ENCODE peak calls at places on chromosomes 3 and 15, in nine cellular contexts. J is kidney epithelial cell, H is adipocyte, E is colonic mucosa, I is transverse colon, A is suprapubic skin, B is adrenal gland, X is tibial nerve, V is tibial artery. F is an unnamed sample.

GRCh38 chr3:81789686-81790085 is 28.2 kb upstream of the GBE1 start:
- DNase-seq in J (no peak), H (no peak), E (no peak), I (no peak), A (no peak), B (no peak), X (no peak), V (no peak), F (no peak)

GRCh38 chr15:59216911-59217310 is 10.3 kb downstream of the LDHAL6B start:
- DNase-seq in J (no peak), H (no peak), E (no peak), I (no peak), A (no peak), B (no peak), X (no peak), V (no peak), F (no peak)

GRCh38 chr15:80251505-80252280 is at the start of gene CTXND1:
- DNase-seq in J (no peak), H (peak; percentile 34), E (no peak), I (no peak), A (no peak), B (peak; percentile 30), X (no peak), V (no peak), F (peak; percentile 15)

GRCh38 chr3:46593274-46593862 is 19.0 kb upstream of the FAM240A start:
- DNase-seq in J (no peak), H (no peak), E (no peak), I (no peak), A (no peak), B (no peak), X (no peak), V (no peak), F (no peak)

GRCh38 chr3:195595778-195596531 is 12.2 kb upstream of the APOD start:
- DNase-seq in J (no peak), H (no peak), E (no peak), I (no peak), A (no peak), B (no peak), X (no peak), V (peak; percentile 23), F (no peak)

GRCh38 chr15:90840954-90841353 is 27.4 kb upstream of the FURIN start:
- DNase-seq in J (no peak), H (no peak), E (no peak), I (no peak), A (no peak), B (no peak), X (no peak), V (no peak), F (no peak)

GRCh38 chr15:62059108-62059817 is 984 bp downstream of the VPS13C start:
- DNase-seq in J (no peak), H (peak; percentile 36), E (no peak), I (no peak), A (no peak), B (no peak), X (no peak), V (no peak), F (no peak)

GRCh38 chr3:196643201-196643749 is 3.8 kb downstream of the NRROS start:
- DNase-seq in J (no peak), H (no peak), E (no peak), I (peak; percentile 76), A (no peak), B (peak; percentile 39), X (no peak), V (no peak), F (no peak)

GRCh38 chr3:40298075-40298474 is 11.4 kb upstream of the EIF1B start:
- DNase-seq in J (no peak), H (no peak), E (no peak), I (no peak), A (no peak), B (no peak), X (no peak), V (no peak), F (no peak)

GRCh38 chr3:148178508-148178907 is 519.2 kb upstream of the AGTR1 start:
- DNase-seq in J (peak; percentile 1), H (no peak), E (no peak), I (no peak), A (no peak), B (no peak), X (no peak), V (no peak), F (no peak)

GRCh38 chr3:55626284-55626675 is 139.2 kb upstream of the WNT5A start:
- DNase-seq in J (no peak), H (peak; percentile 48), E (no peak), I (no peak), A (no peak), B (no peak), X (no peak), V (no peak), F (no peak)

GRCh38 chr3:42702066-42702951 is at the start of gene HHATL:
- DNase-seq in J (no peak), H (no peak), E (no peak), I (no peak), A (peak; percentile 62), B (no peak), X (no peak), V (peak; percentile 64), F (no peak)

GRCh38 chr3:134084230-134084950 is 54.7 kb upstream of the SLCO2A1 start:
- DNase-seq in J (no peak), H (no peak), E (no peak), I (no peak), A (no peak), B (no peak), X (no peak), V (no peak), F (no peak)

GRCh38 chr3:112847692-112848091 is 1.0 kb upstream of the CD200R1L start:
- DNase-seq in J (no peak), H (no peak), E (no peak), I (peak; percentile 26), A (no peak), B (no peak), X (no peak), V (no peak), F (no peak)

GRCh38 chr3:124037332-124037731 is 45.4 kb upstream of the ROPN1 start:
- DNase-seq in J (no peak), H (no peak), E (no peak), I (no peak), A (no peak), B (no peak), X (no peak), V (no peak), F (no peak)

GRCh38 chr15:89150762-89151305 is 62.6 kb downstream of the ABHD2 start:
- DNase-seq in J (no peak), H (no peak), E (no peak), I (no peak), A (no peak), B (no peak), X (no peak), V (no peak), F (no peak)

GRCh38 chr15:98433856-98434255 is 214.5 kb upstream of the IGF1R start:
- DNase-seq in J (no peak), H (no peak), E (no peak), I (no peak), A (no peak), B (no peak), X (no peak), V (no peak), F (peak; percentile 25)

GRCh38 chr15:98433302-98433701 is 215.0 kb upstream of the IGF1R start:
- DNase-seq in J (no peak), H (no peak), E (no peak), I (no peak), A (no peak), B (no peak), X (no peak), V (no peak), F (peak; percentile 73)

GRCh38 chr15:98425173-98425572 is 223.2 kb upstream of the IGF1R start:
- DNase-seq in J (no peak), H (no peak), E (no peak), I (no peak), A (no peak), B (no peak), X (no peak), V (no peak), F (no peak)

GRCh38 chr15:98428253-98428989 is 219.9 kb upstream of the IGF1R start:
- DNase-seq in J (peak; percentile 34), H (peak; percentile 88), E (peak; percentile 73), I (peak; percentile 68), A (no peak), B (peak; percentile 70), X (peak; percentile 81), V (peak; percentile 86), F (peak; percentile 73)

GRCh38 chr15:98431171-98431570 is 217.2 kb upstream of the IGF1R start:
- DNase-seq in J (no peak), H (no peak), E (no peak), I (no peak), A (no peak), B (no peak), X (no peak), V (no peak), F (no peak)
- H3K27me3 ChIP-seq in J (peaks cover 8% of the 10 kb centered on the region), H (peaks cover 44% of the 10 kb centered on the region), E (peaks cover 5% of the 10 kb centered on the region), I (peaks cover 11% of the 10 kb centered on the region), A (peaks cover 33% of the 10 kb centered on the region), B (peaks cover 5% of the 10 kb centered on the region), X (peaks cover 24% of the 10 kb centered on the region), V (peaks cover 19% of the 10 kb centered on the region), F (peaks cover 10% of the 10 kb centered on the region)

GRCh38 chr15:74619916-74620635 is 4.4 kb downstream of the CLK3 start:
- DNase-seq in J (no peak), H (no peak), E (no peak), I (no peak), A (no peak), B (no peak), X (no peak), V (no peak), F (no peak)
- H3K36me3 ChIP-seq in J (peaks cover 5% of the 10 kb centered on the region), H (peaks cover 60% of the 10 kb centered on the region), E (peaks cover 40% of the 10 kb centered on the region), I (no peaks in the 10 kb centered on the region), A (peaks cover 63% of the 10 kb centered on the region), B (peaks cover 63% of the 10 kb centered on the region), X (peaks cover 64% of the 10 kb centered on the region), V (peaks cover 64% of the 10 kb centered on the region), F (peaks cover 86% of the 10 kb centered on the region)

GRCh38 chr3:37593796-37594195 is 267.9 kb upstream of the CTDSPL start:
- DNase-seq in J (no peak), H (no peak), E (no peak), I (no peak), A (no peak), B (peak; percentile 71), X (no peak), V (no peak), F (no peak)
- H3K27me3 ChIP-seq in J (no peaks in the 10 kb centered on the region), H (no peaks in the 10 kb centered on the region), E (no peaks in the 10 kb centered on the region), I (no peaks in the 10 kb centered on the region), A (no peaks in the 10 kb centered on the region), B (no peaks in the 10 kb centered on the region), X (no peaks in the 10 kb centered on the region), V (no peaks in the 10 kb centered on the region), F (no peaks in the 10 kb centered on the region)

DNA sequence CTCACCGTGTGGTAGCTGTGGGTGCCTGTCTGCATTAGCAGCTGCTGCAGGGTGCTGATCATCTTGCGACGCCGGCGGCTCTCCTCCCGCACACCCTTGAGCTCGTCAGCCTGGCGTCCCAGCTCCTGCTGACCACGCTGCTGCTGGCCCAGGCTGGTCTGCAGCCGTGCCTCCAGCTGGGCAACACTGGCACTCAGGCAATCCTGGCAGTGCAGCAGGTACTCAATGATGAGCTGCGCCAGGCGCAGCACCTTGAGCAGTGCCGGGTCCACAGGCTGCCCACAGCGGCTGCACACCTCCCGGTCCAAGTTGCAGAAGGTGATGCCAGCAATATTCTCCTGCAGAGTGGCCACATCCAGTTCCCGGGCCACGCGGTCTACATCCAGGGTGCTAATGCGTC is 11.9 kb downstream of the DZIP1L start:
- DNase-seq in J (no peak), H (no peak), E (no peak), I (no peak), A (no peak), B (no peak), X (no peak), V (no peak), F (no peak)
- H3K36me3 ChIP-seq in J (no peaks in the 10 kb centered on the region), H (peaks cover 31% of the 10 kb centered on the region), E (no peaks in the 10 kb centered on the region), I (no peaks in the 10 kb centered on the region), A (peaks cover 25% of the 10 kb centered on the region), B (peaks cover 11% of the 10 kb centered on the region), X (peaks cover 49% of the 10 kb centered on the region), V (peaks cover 43% of the 10 kb centered on the region), F (peaks cover 27% of the 10 kb centered on the region)